ENCODE peak calls at places on chromosomes 2 and 18, in six cellular contexts. R, M, B, I, N and G are unnamed samples.

GRCh38 chr2:57180042-57180567 is 866.5 kb upstream of the VRK2 start:
- DNase-seq in R (no peak), M (no peak), B (no peak), I (no peak), N (no peak), G (no peak)

GRCh38 chr18:77062518-77063003 is 70.0 kb downstream of the MBP start:
- DNase-seq in R (peak), M (no peak), B (no peak), I (no peak), N (no peak), G (no peak)

GRCh38 chr18:37521500-37522465 is 43.8 kb downstream of the CELF4 start:
- DNase-seq in R (no peak), M (no peak), B (no peak), I (peak), N (no peak), G (no peak)

GRCh38 chr2:164692114-164692513 is 70.8 kb upstream of the GRB14 start:
- DNase-seq in R (no peak), M (no peak), B (no peak), I (no peak), N (no peak), G (peak)

GRCh38 chr2:238291550-238292281 is 3.3 kb upstream of the PER2 start:
- DNase-seq in R (no peak), M (no peak), B (no peak), I (no peak), N (no peak), G (no peak)

GRCh38 chr2:241859017-241859435 is 332 bp upstream of the PDCD1 start:
- DNase-seq in R (no peak), M (no peak), B (no peak), I (no peak), N (peak), G (no peak)

GRCh38 chr2:171160119-171160629 is 519 bp downstream of the TLK1 start:
- DNase-seq in R (no peak), M (peak), B (no peak), I (peak), N (peak), G (peak)

GRCh38 chr18:7789853-7790552 is 222.9 kb downstream of the PTPRM start:
- DNase-seq in R (no peak), M (peak), B (peak), I (peak), N (no peak), G (peak)

GRCh38 chr2:74328074-74328473 is 15.1 kb downstream of the SLC4A5 start:
- DNase-seq in R (no peak), M (no peak), B (no peak), I (no peak), N (no peak), G (no peak)

GRCh38 chr2:104855174-104856085 is 1.5 kb downstream of the POU3F3 start:
- DNase-seq in R (no peak), M (no peak), B (no peak), I (peak), N (no peak), G (no peak)

GRCh38 chr2:53785378-53785777 is 1.4 kb downstream of the ASB3 start:
- DNase-seq in R (no peak), M (no peak), B (no peak), I (no peak), N (no peak), G (no peak)

GRCh38 chr2:156099382-156099781 is 233.1 kb downstream of the NR4A2 start:
- DNase-seq in R (no peak), M (no peak), B (no peak), I (no peak), N (no peak), G (no peak)

GRCh38 chr2:227388537-227389011 is 825 bp upstream of the SCYGR1 start:
- DNase-seq in R (no peak), M (no peak), B (no peak), I (no peak), N (no peak), G (no peak)

GRCh38 chr2:95022309-95023221 is 2.9 kb upstream of the MAL start:
- DNase-seq in R (peak), M (peak), B (peak), I (peak), N (peak), G (peak)

GRCh38 chr2:235701206-235701605 is 207.4 kb downstream of the AGAP1 start:
- DNase-seq in R (no peak), M (no peak), B (no peak), I (no peak), N (no peak), G (no peak)

GRCh38 chr2:29519996-29520395 is 401.4 kb downstream of the ALK start:
- DNase-seq in R (no peak), M (no peak), B (no peak), I (no peak), N (no peak), G (no peak)

GRCh38 chr2:55099493-55099877 is 49.2 kb upstream of the RTN4 start:
- DNase-seq in R (no peak), M (no peak), B (no peak), I (no peak), N (no peak), G (no peak)

GRCh38 chr2:240564191-240564570 is 4.0 kb downstream of the DUSP28 start:
- DNase-seq in R (no peak), M (no peak), B (no peak), I (no peak), N (no peak), G (no peak)

GRCh38 chr18:26090130-26091046 is at the start of gene SS18:
- DNase-seq in R (peak), M (peak), B (peak), I (peak), N (peak), G (peak)

GRCh38 chr2:206154197-206154596 is 5.0 kb downstream of the NDUFS1 start:
- DNase-seq in R (peak), M (no peak), B (no peak), I (no peak), N (no peak), G (peak)

GRCh38 chr2:172674034-172674967 is 61.3 kb upstream of the RAPGEF4 start:
- DNase-seq in R (no peak), M (no peak), B (peak), I (no peak), N (peak), G (no peak)

GRCh38 chr2:61707984-61708852 is 145.6 kb downstream of the FAM161A start:
- DNase-seq in R (peak), M (no peak), B (no peak), I (no peak), N (no peak), G (peak)

GRCh38 chr2:27704342-27704876 is 40.7 kb downstream of the SLC4A1AP start:
- DNase-seq in R (no peak), M (no peak), B (no peak), I (no peak), N (no peak), G (no peak)

GRCh38 chr2:64732153-64732552 is 78.4 kb upstream of the SERTAD2 start:
- DNase-seq in R (no peak), M (no peak), B (no peak), I (no peak), N (no peak), G (peak)

GRCh38 chr2:223724831-223725230 is 112.6 kb downstream of the AP1S3 start:
- DNase-seq in R (no peak), M (no peak), B (no peak), I (peak), N (no peak), G (no peak)

GRCh38 chr18:49127606-49128190 is 176.9 kb upstream of the SMAD7 start:
- DNase-seq in R (no peak), M (no peak), B (no peak), I (no peak), N (no peak), G (no peak)

GRCh38 chr2:25341753-25342371 is at the start of gene DNMT3A:
- DNase-seq in R (no peak), M (no peak), B (no peak), I (peak), N (peak), G (no peak)

GRCh38 chr2:33136570-33136969 is 189.8 kb downstream of the LTBP1 start:
- DNase-seq in R (peak), M (no peak), B (no peak), I (no peak), N (no peak), G (no peak)

GRCh38 chr18:77369644-77370043 is 120.0 kb downstream of the GALR1 start:
- DNase-seq in R (no peak), M (no peak), B (no peak), I (no peak), N (no peak), G (no peak)

GRCh38 chr2:43360137-43360536 is 133.7 kb upstream of the ZFP36L2 start:
- DNase-seq in R (no peak), M (no peak), B (no peak), I (no peak), N (no peak), G (no peak)

GRCh38 chr2:43356774-43357173 is 130.4 kb upstream of the ZFP36L2 start:
- DNase-seq in R (no peak), M (no peak), B (no peak), I (no peak), N (no peak), G (no peak)

GRCh38 chr2:43355399-43355798 is 129.0 kb upstream of the ZFP36L2 start:
- DNase-seq in R (no peak), M (no peak), B (no peak), I (no peak), N (no peak), G (no peak)

GRCh38 chr2:43361286-43361685 is 134.9 kb upstream of the ZFP36L2 start:
- DNase-seq in R (no peak), M (no peak), B (no peak), I (no peak), N (no peak), G (no peak)

DNA sequence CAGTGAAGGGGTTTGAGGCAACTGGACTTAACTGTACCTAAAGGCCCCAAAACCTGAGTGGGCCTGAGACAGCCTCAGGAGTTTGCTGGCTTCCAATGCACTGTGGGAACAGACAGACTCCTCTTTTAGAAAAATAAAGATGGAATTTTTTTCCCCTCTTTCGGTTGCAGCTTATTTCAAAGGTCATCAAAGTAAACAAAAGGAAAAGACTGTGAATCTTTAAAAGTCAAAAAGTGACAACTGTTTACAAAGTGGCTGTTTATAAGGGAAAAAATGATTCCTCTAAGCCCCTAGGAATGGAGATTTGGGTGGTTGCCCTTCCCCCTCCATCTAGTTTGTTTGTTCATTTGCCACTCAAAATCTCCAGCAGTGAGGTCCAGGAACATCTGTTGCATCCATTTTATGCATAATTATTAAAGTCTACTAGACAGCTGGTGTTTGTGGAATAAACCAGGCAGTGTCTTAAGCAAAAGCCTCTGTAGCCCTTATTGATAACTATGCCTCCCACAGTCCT is 132.3 kb upstream of the ZFP36L2 start:
- DNase-seq in R (no peak), M (no peak), B (no peak), I (no peak), N (no peak), G (peak)
- TF ChIP-seq POLR2AphosphoS5 in R (no peak), M (no peak), B (no peak), I (no peak), N (no peak), G (no peak)

GRCh38 chr2:39728941-39729351 is 50.1 kb downstream of the THUMPD2 start:
- DNase-seq in R (no peak), M (peak), B (peak), I (peak), N (peak), G (peak)
- TF ChIP-seq YY1 in R (no peak), M (no peak), B (no peak), I (no peak), N (no peak), G (no peak)

DNA sequence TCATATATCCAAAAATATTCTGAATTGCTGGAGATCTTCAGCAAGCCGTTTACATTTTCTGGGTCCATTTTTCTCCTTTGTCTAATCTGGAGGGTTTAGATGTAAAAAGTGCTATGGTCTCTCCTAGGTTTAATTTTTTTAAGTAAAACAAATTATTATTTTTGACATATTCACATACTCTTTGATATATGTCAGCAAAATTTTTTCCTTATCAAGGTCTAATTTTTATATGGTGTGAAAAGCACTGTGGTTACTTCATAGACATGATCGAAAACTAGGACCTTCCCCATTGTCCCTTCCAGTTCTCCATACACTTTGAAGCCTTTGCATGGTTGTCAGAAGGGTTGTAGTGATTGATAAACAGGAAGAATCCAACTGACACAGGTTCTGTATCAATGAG is 168.2 kb downstream of the PLCL1 start:
- DNase-seq in R (no peak), M (no peak), B (no peak), I (no peak), N (no peak), G (no peak)
- TF ChIP-seq POLR2AphosphoS5 in R (no peak), M (no peak), B (no peak), I (no peak), N (no peak), G (no peak)

GRCh38 chr2:88181511-88181910 is 11.4 kb downstream of the THNSL2 start:
- DNase-seq in R (no peak), M (no peak), B (no peak), I (no peak), N (no peak), G (no peak)
- TF ChIP-seq YY1 in R (no peak), M (no peak), B (no peak), I (no peak), N (no peak), G (no peak)

DNA sequence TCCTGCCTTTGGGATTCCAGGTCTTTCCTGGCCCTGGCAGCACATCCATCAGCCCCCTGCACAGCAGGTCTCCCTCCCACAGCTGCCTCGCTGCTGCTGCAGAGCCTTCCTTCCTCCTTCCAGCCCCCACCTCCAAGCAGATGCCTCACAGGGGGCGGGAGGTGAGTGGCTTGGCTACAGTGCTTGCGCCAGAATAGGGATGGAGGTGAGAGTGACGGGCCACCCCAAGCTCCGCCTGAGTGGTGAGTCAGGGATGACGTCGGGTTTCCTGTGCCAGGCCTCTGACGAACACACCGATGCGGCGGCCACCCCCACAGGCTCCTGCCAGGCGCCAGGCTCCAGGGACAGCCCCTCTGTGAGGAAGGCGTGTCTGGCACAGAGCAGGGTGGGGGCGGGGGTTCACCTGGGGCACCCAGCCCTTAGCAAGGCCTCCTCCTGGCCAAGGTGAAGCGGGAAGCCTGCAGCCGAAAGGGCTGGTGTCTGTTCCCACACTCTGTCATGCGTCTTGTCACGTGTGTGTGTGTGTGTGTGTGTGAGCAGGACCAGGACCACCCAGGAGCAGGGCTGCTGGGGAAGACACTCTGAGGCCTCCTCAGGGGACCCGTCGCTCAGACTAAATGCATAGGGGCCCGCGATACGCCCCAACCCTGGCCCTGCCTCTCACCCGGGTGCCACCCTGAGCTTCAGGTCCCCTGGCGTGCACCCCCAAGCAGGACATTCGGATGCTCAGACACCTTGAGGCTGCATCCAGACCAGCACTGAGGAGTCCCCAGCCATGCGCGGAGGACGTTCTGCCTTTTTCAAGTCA is 3.4 kb upstream of the DUSP2 start:
- DNase-seq in R (peak), M (peak), B (peak), I (peak), N (peak), G (no peak)
- TF ChIP-seq POLR2AphosphoS5 in R (peak), M (no peak), B (no peak), I (no peak), N (no peak), G (no peak)

GRCh38 chr18:63307555-63308200 is 11.9 kb downstream of the BCL2 start:
- DNase-seq in R (no peak), M (no peak), B (no peak), I (peak), N (no peak), G (no peak)
- TF ChIP-seq YY1 in R (no peak), M (no peak), B (no peak), I (no peak), N (no peak), G (no peak)